ENCODE peak calls at places on chromosomes 3 and 15, in ten cellular contexts. E is heart left ventricle, A is endothelial cell, M is MM.1S, V is fibroblast of the aortic adventitia, O is fibroblast of pulmonary artery, Z is GM06990, G is HFFc6, R is fibroblast of mammary gland, C is activated B cell treated with CpG ODN at 0.5 μM for 24 hours. L is an unnamed sample.
A peak's percentile ranks its signal among the peaks of the same experiment; 100 is the strongest.

GRCh38 chr3:183275418-183275817 is 22.4 kb downstream of the B3GNT5 start:
- DNase-seq in E (no peak), A (no peak), M (peak; percentile 41), V (peak; percentile 88), O (peak; percentile 92), Z (no peak), G (no peak), R (peak; percentile 83), C (no peak), L (no peak)

GRCh38 chr15:88465633-88466219 is 1.5 kb downstream of the MRPL46 start:
- DNase-seq in E (no peak), A (no peak), M (no peak), V (peak; percentile 30), O (peak; percentile 51), Z (no peak), G (peak; percentile 73), R (peak; percentile 79), C (no peak), L (no peak)

GRCh38 chr3:154217663-154218062 is 96.5 kb downstream of the ARHGEF26 start:
- DNase-seq in E (no peak), A (no peak), M (no peak), V (no peak), O (no peak), Z (no peak), G (no peak), R (no peak), C (no peak), L (no peak)

GRCh38 chr3:49518016-49518415 is 36.3 kb upstream of the BSN start:
- DNase-seq in E (no peak), A (no peak), M (no peak), V (no peak), O (no peak), Z (no peak), G (no peak), R (no peak), C (no peak), L (no peak)

GRCh38 chr3:140395134-140396075 is 282.5 kb upstream of the TRIM42 start:
- DNase-seq in E (no peak), A (no peak), M (no peak), V (no peak), O (no peak), Z (no peak), G (no peak), R (peak; percentile 8), C (no peak), L (no peak)

GRCh38 chr3:129593230-129593594 is 13.3 kb downstream of the PLXND1 start:
- DNase-seq in E (no peak), A (no peak), M (no peak), V (no peak), O (no peak), Z (no peak), G (no peak), R (no peak), C (no peak), L (no peak)

GRCh38 chr3:62601238-62601856 is 228.0 kb upstream of the FEZF2 start:
- DNase-seq in E (no peak), A (no peak), M (no peak), V (peak; percentile 69), O (peak; percentile 66), Z (no peak), G (peak; percentile 44), R (peak; percentile 93), C (no peak), L (no peak)

GRCh38 chr3:89278305-89278704 is 170.9 kb downstream of the EPHA3 start:
- DNase-seq in E (no peak), A (no peak), M (no peak), V (no peak), O (no peak), Z (no peak), G (no peak), R (no peak), C (no peak), L (no peak)

GRCh38 chr15:34582461-34583357 is 742 bp downstream of the GOLGA8B start:
- DNase-seq in E (peak; percentile 72), A (peak; percentile 51), M (peak; percentile 67), V (peak; percentile 12), O (peak; percentile 14), Z (peak; percentile 65), G (no peak), R (no peak), C (peak; percentile 32), L (no peak)

GRCh38 chr3:54755746-54756145 is 172.1 kb downstream of the LRTM1 start:
- DNase-seq in E (no peak), A (no peak), M (no peak), V (peak; percentile 3), O (no peak), Z (no peak), G (no peak), R (no peak), C (no peak), L (no peak)

GRCh38 chr15:64851503-64851840 is 9.8 kb downstream of the PLEKHO2 start:
- DNase-seq in E (no peak), A (no peak), M (no peak), V (peak; percentile 96), O (peak; percentile 91), Z (no peak), G (peak; percentile 79), R (peak; percentile 86), C (no peak), L (no peak)

GRCh38 chr3:194526164-194526563 is 39.4 kb upstream of the ATP13A3 start:
- DNase-seq in E (no peak), A (no peak), M (no peak), V (no peak), O (no peak), Z (no peak), G (no peak), R (no peak), C (no peak), L (no peak)

GRCh38 chr3:194532591-194532990 is 45.8 kb upstream of the ATP13A3 start:
- DNase-seq in E (no peak), A (no peak), M (no peak), V (no peak), O (no peak), Z (no peak), G (no peak), R (peak; percentile 75), C (no peak), L (no peak)

GRCh38 chr3:194522579-194523046 is 35.8 kb upstream of the ATP13A3 start:
- DNase-seq in E (no peak), A (no peak), M (no peak), V (peak; percentile 94), O (peak; percentile 80), Z (no peak), G (no peak), R (peak; percentile 82), C (no peak), L (no peak)

DNA sequence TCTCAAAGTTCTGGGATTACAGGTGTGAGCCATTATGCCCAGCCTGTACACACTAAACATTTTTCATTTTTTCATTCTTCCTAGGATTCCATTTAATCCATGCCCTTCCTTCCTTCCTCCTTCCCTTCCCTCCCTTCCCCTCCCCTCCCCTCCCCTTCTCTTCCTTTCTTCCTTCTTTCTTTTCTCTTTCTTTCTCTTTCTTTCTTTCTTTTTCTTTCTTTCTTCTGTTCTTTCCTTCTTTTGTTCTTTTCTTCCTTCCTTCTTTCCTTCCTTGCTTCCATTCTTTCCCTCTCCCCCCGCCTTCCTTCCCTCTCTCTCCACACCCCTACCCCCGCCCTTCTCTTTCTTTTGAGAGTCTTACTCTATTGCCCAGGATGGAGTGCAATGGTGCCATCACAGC is 40.9 kb upstream of the ATP13A3 start:
- DNase-seq in E (no peak), A (no peak), M (no peak), V (no peak), O (no peak), Z (no peak), G (no peak), R (no peak), C (no peak), L (no peak)
- TF ChIP-seq CTCF in E (no peak), A (no peak), M (no peak), V (no peak), O (no peak), Z (no peak), G (no peak), R (no peak), C (no peak), L (no peak)

DNA sequence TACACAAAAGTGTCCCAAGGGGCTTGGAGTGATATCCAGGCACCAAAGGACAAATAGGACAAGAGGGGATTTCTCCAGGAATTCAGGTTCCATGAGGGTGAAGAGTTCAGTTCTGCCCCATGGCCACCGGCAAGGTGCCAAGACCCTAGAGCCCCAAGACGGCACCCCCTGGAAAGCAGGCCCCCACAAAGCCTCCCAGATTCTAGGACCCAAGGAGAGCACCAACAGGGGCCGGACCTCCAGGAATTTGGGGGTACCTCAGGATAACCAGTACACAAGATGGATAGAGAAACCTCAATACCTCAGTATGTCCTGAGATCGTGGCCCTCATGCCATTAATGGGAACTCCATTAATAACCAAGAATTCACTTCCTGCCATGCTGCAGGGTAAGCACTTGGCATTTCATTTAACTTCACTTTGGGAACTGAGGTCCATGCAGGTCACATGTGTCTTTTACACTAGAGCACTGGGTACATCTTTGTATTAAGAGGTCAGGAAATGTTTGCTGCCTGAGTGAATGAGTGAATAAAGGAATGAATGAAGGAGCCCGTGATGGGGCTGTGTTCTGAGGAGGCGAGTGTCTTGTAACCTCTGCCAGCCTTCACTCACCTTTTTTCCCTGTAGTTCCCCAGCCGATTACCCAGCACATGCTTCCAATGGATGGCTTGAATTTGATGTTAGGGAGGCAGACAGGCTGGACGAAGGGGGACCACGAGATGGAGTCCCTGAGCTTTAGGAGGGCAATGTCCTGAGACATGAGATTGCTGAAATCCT is 15.5 kb upstream of the PRSS50 start:
- DNase-seq in E (no peak), A (no peak), M (no peak), V (peak; percentile 21), O (peak; percentile 37), Z (no peak), G (no peak), R (peak; percentile 41), C (no peak), L (peak; percentile 37)
- TF ChIP-seq CTCF in E (no peak), A (no peak), M (no peak), V (peak; percentile 24), O (peak; percentile 23), Z (peak; percentile 4), G (peak; percentile 14), R (peak; percentile 39), C (no peak), L (no peak)

DNA sequence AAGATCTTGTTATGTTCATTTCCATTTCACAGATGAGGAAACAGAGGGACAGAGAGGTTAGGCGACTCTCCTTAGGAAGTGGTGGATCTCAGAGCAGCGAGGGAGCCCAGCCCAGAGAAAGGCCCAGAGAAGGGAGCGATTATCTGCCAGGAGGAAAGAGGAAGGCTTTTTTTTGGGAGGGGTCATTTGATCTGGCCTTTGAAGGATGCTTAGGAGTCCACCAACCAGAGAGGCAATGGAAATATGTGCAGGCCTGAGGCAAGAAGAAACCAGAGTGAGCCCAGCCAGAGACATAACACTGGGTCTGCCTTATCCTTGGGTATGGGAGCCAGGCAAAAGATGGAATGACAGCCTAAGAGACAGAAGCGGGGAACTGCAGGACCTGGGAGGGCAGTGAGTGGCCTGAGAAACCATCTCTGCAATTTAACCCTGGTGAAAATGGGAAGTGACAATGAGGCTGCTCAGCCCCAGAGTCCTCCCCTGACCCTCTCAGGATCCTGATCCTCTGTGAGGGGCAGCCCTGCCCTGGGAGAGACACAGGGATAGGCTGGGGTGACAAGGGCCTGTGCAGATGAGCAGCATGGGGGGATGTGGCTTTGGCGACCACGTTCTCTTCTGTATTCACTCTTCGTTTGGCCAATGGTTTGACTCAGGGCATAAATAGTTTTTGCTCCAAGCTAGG is 163.2 kb downstream of the WNT7A start:
- DNase-seq in E (no peak), A (no peak), M (no peak), V (no peak), O (no peak), Z (no peak), G (no peak), R (no peak), C (no peak), L (no peak)
- TF ChIP-seq CTCF in E (no peak), A (no peak), M (no peak), V (no peak), O (no peak), Z (no peak), G (no peak), R (no peak), C (no peak), L (no peak)

GRCh38 chr3:56254835-56255234 is 213.4 kb downstream of the ERC2 start:
- DNase-seq in E (no peak), A (no peak), M (no peak), V (no peak), O (no peak), Z (no peak), G (no peak), R (no peak), C (no peak), L (no peak)
- TF ChIP-seq CTCF in E (no peak), A (peak; percentile 70), M (peak; percentile 36), V (peak; percentile 47), O (peak; percentile 42), Z (peak; percentile 32), G (peak; percentile 58), R (peak; percentile 29), C (no peak), L (peak; percentile 74)